ENCODE peak calls at places on chromosomes 4 and X, in four cellular contexts. I is HEK293T, P is HepG2, U is GM12878. S is an unnamed sample.

GRCh38 chrX:132488092-132488749 is 617 bp downstream of the MBNL3 start:
- DNase-seq in I (no peak), U (no peak), P (no peak), S (no peak)

GRCh38 chrX:103413981-103414380 is 37.6 kb downstream of the BEX3 start:
- DNase-seq in U (no peak), P (no peak), I (no peak), S (no peak)

GRCh38 chr4:153113061-153113837 is 91.0 kb upstream of the TRIM2 start:
- DNase-seq in P (no peak), U (no peak), I (no peak), S (no peak)

GRCh38 chr4:59247032-59247431 is 1953.1 kb upstream of the ADGRL3 start:
- DNase-seq in P (peak), U (no peak), I (no peak), S (no peak)

GRCh38 chr4:37625499-37625898 is 60.7 kb downstream of the RELL1 start:
- DNase-seq in I (no peak), P (no peak), U (no peak), S (no peak)

GRCh38 chrX:40058719-40059118 is 39.0 kb downstream of the BCOR start:
- DNase-seq in P (no peak), U (no peak), I (no peak), S (no peak)

GRCh38 chr4:38985363-38986065 is 46.7 kb downstream of the TMEM156 start:
- DNase-seq in I (no peak), P (no peak), U (no peak), S (no peak)

GRCh38 chr4:42050850-42051249 is 60.5 kb downstream of the SLC30A9 start:
- DNase-seq in U (no peak), P (no peak), I (no peak), S (no peak)

GRCh38 chr4:41145571-41146078 is 68.7 kb downstream of the APBB2 start:
- DNase-seq in I (no peak), U (peak), P (peak), S (no peak)

DNA sequence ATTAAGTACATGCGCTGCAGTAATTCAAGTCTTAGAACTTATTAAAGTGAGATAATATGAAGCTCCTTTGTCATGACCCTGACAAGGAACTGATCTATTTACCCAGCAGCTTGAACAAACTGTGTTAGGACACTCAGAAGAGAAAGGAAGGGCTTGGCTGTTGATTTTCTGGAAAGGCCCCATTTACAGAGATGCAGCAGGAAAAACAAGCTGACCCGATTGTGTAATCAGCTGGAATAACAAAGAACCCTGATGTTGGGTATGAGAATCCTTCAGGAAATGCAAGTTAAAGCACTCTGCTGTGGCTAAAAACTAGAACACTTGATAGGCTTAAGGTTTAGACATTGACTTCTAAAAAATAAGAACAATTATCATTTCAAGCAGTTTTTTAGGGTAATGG is 64.8 kb downstream of the TBC1D9 start:
- DNase-seq in P (peak), U (no peak), I (no peak), S (no peak)
- TF ChIP-seq TARDBP in P (no peak), U (no peak), I (no peak), S (no peak)

DNA sequence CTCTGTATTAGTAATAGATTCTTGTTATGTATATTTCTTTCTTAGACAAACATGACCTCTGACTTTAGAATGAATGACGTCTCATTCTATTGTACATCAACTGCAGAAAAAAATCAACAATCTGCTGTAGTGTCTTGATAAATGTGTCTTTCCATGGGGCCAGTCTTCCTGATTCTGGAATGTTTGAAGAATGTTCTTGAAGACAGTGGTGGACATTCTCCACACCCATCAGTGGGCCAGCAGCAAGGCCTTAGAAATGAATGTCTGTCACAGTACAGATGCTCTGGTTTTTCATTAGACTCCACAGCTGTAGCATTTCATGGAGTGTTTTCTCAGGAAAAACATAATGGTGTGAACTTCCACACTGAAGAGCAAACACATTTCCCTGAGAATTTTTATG is 63.2 kb upstream of the FAM47B start:
- DNase-seq in P (no peak), U (no peak), I (no peak), S (no peak)
- TF ChIP-seq TARDBP in P (no peak), U (no peak), I (no peak), S (no peak)

GRCh38 chrX:138711399-138712347 is at the start of gene FGF13:
- DNase-seq in I (peak), U (no peak), P (peak), S (no peak)
- TF ChIP-seq TARDBP in I (no peak), U (no peak), P (no peak), S (no peak)

GRCh38 chr4:96524311-96524875 is 684.5 kb downstream of the PDHA2 start:
- DNase-seq in U (no peak), P (no peak), I (no peak), S (no peak)
- TF ChIP-seq TARDBP in U (no peak), P (no peak), I (no peak), S (no peak)

GRCh38 chr4:92520563-92520962 is 216.8 kb downstream of the GRID2 start:
- DNase-seq in I (no peak), P (no peak), U (no peak), S (no peak)
- TF ChIP-seq TARDBP in I (no peak), P (no peak), U (no peak), S (no peak)

GRCh38 chr4:105147226-105148151 is 813 bp downstream of the TET2 start:
- DNase-seq in U (no peak), P (peak), I (peak), S (peak)
- TF ChIP-seq TARDBP in U (no peak), P (no peak), I (no peak), S (no peak)

GRCh38 chr4:47942420-47942819 is 28.0 kb upstream of the NFXL1 start:
- DNase-seq in U (no peak), P (no peak), I (no peak), S (no peak)
- TF ChIP-seq TARDBP in U (no peak), P (no peak), I (no peak), S (no peak)

DNA sequence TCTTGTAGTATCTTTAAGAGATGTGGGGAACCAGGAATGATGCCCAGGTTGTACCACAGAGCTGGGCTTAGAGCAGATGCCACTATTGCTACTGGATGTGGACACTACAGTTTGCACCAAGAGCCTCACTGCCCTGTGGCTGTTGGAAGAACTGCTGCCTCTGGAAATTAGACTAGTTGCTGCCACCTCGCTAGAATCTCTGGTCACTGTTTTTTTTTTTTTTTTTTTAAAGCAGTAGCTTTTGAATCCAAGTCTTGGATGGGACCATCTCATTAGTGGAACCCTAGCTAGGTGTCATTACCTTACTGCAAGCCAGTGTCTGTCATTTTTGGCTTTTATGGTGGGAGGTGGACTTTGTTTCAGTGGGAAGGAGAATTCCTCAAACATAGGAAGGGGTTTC is 105.5 kb downstream of the ARHGAP10 start:
- DNase-seq in I (peak), U (no peak), P (peak), S (peak)
- TF ChIP-seq TARDBP in I (no peak), U (no peak), P (no peak), S (no peak)

S was measured in K562.